ENCODE peak calls at places on chromosomes 7 and 10, in nine cellular contexts. J is fibroblast of lung, O is bronchial epithelial cell, T is tibial artery, E is thoracic aorta, B is suprapubic skin, V is foreskin fibroblast, M is upper lobe of right lung, R is astrocyte of the spinal cord. K is an unnamed sample.

GRCh38 chr7:157347217-157347904 is 10.6 kb downstream of the DNAJB6 start:
- DNase-seq in J (peak; percentile 89), R (peak; percentile 89), V (peak; percentile 67), O (peak; percentile 85), E (peak; percentile 38), M (no peak), T (peak; percentile 89), B (no peak), K (peak; percentile 90)

GRCh38 chr7:149624006-149624405 is 126.4 kb upstream of the ZNF746 start:
- DNase-seq in J (peak; percentile 25), R (peak; percentile 9), O (peak; percentile 30), E (no peak), T (no peak), M (peak; percentile 72), B (peak; percentile 66), V (peak; percentile 52), K (peak; percentile 56)

GRCh38 chr7:64562246-64562620 is 638 bp downstream of the ZNF680 start:
- DNase-seq in E (no peak), M (no peak), T (no peak), J (no peak), O (no peak), V (no peak), B (no peak), R (no peak), K (no peak)

GRCh38 chr10:87913170-87913921 is 49.9 kb downstream of the PTEN start:
- DNase-seq in E (no peak), R (no peak), V (no peak), J (no peak), B (no peak), T (no peak), M (no peak), O (no peak), K (no peak)

GRCh38 chr7:82477733-82478515 is 34.3 kb upstream of the CACNA2D1 start:
- DNase-seq in V (no peak), B (no peak), T (no peak), R (no peak), M (no peak), J (no peak), O (no peak), E (no peak), K (no peak)

GRCh38 chr7:50832744-50833143 is 50.0 kb upstream of the GRB10 start:
- DNase-seq in O (peak; percentile 94), B (no peak), V (peak; percentile 45), R (peak; percentile 93), E (no peak), J (peak; percentile 96), T (no peak), M (no peak), K (peak; percentile 88)

GRCh38 chr10:68049289-68050078 is 25.6 kb downstream of the HERC4 start:
- DNase-seq in J (no peak), E (no peak), M (no peak), V (no peak), T (no peak), R (no peak), O (no peak), B (no peak), K (no peak)

GRCh38 chr10:87639493-87639892 is 20.2 kb upstream of the PAPSS2 start:
- DNase-seq in V (no peak), R (no peak), O (no peak), J (no peak), T (no peak), E (no peak), B (no peak), M (no peak), K (no peak)

GRCh38 chr10:48536226-48536500 is 68.7 kb downstream of the ARHGAP22 start:
- DNase-seq in V (no peak), R (no peak), T (no peak), B (no peak), M (no peak), J (no peak), O (no peak), E (no peak), K (no peak)

GRCh38 chr7:41911792-41912191 is 208.9 kb upstream of the INHBA start:
- DNase-seq in M (no peak), J (peak; percentile 95), E (no peak), R (peak; percentile 71), B (no peak), V (peak; percentile 53), T (no peak), O (peak; percentile 83), K (peak; percentile 76)

GRCh38 chr7:30445770-30446169 is 32.8 kb downstream of the NOD1 start:
- DNase-seq in E (peak; percentile 38), T (peak; percentile 83), J (peak; percentile 36), O (peak; percentile 36), M (peak; percentile 89), V (peak; percentile 54), R (peak; percentile 66), B (peak; percentile 82), K (no peak)
- TF ChIP-seq CTCF in E (no peak), T (peak; percentile 39), J (peak; percentile 61), O (peak; percentile 35), M (peak; percentile 54), V (no peak), R (peak; percentile 37), B (peak; percentile 15), K (no peak)

GRCh38 chr10:43102063-43102828 is 25.4 kb downstream of the RET start:
- DNase-seq in J (no peak), E (no peak), T (no peak), V (no peak), M (no peak), O (no peak), R (no peak), B (no peak), K (no peak)

GRCh38 chr10:43108951-43109350 is 29.3 kb upstream of the CSGALNACT2 start:
- DNase-seq in B (no peak), T (no peak), O (no peak), J (no peak), E (no peak), R (no peak), V (no peak), M (no peak), K (no peak)

GRCh38 chr10:43105119-43105792 is 28.4 kb downstream of the RET start:
- DNase-seq in R (peak; percentile 78), J (peak; percentile 68), M (peak; percentile 89), B (peak; percentile 85), O (peak; percentile 26), V (peak; percentile 91), E (peak; percentile 18), T (peak; percentile 83), K (peak; percentile 68)

GRCh38 chr10:43106256-43107091 is 29.6 kb downstream of the RET start:
- DNase-seq in J (no peak), R (no peak), M (no peak), E (no peak), B (no peak), O (no peak), V (no peak), T (no peak), K (no peak)

GRCh38 chr10:43105793-43106158 is 28.9 kb downstream of the RET start:
- DNase-seq in M (no peak), T (no peak), V (no peak), E (no peak), O (no peak), J (no peak), B (no peak), R (no peak), K (no peak)
- H3K4me3 ChIP-seq in M (no peak overlapping the region), T (no peak overlapping the region), V (peak overlapping the region; percentile 56), E (peak overlapping the region; percentile 81), O (no peak overlapping the region), J (no peak overlapping the region), B (peak overlapping the region; percentile 55), R (no peak overlapping the region), K (no peak overlapping the region)

GRCh38 chr10:99539120-99539519 is 6.4 kb downstream of the NKX2-3 start:
- DNase-seq in R (no peak), V (no peak), M (no peak), O (no peak), B (no peak), E (no peak), J (no peak), T (no peak), K (no peak)

GRCh38 chr10:99537381-99538286 is 4.9 kb downstream of the NKX2-3 start:
- DNase-seq in R (no peak), M (no peak), T (no peak), J (no peak), E (no peak), O (no peak), V (no peak), B (no peak), K (no peak)

GRCh38 chr10:99539820-99540219 is 7.1 kb downstream of the NKX2-3 start:
- DNase-seq in J (no peak), T (no peak), B (no peak), R (no peak), M (no peak), V (no peak), E (no peak), O (no peak), K (no peak)

GRCh38 chr10:99536400-99537254 is 3.9 kb downstream of the NKX2-3 start:
- DNase-seq in J (no peak), B (no peak), R (no peak), T (no peak), M (no peak), V (no peak), E (no peak), O (no peak), K (no peak)

DNA sequence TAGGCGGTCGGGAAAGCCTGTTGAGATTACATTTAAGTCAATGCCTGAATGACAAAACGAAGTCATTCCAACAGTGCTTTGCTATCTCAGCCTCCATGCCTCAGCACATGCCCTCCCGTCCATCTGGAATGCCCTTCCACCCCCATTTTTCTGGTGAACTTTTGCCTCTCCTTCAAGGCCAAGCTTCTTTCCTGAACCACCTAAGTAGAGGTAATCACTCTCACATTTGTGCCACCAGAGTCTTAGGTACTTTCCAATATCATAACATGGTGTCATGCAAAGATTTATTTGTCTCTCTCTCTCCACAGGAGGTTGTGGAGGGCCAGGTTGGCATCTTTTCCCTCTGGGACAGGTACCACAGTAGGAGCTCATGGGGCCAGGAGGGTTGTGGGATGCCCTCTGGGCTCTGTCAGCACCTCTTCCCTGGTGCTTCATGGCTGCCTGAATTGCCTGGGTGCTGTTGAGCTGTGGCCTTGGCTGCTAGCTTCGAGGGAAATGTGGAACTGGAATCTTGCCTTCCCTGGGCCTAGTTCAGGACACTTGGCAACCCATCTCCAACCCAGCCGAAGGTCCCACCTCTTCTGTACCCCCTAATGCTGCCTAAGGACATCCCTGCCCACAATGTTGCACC is 5.7 kb downstream of the NKX2-3 start:
- DNase-seq in T (no peak), R (no peak), J (no peak), M (no peak), E (no peak), V (no peak), B (no peak), O (no peak), K (no peak)
- TF ChIP-seq CTCF in T (no peak), R (no peak), J (no peak), M (no peak), E (no peak), V (no peak), B (no peak), O (no peak), K (no peak)

DNA sequence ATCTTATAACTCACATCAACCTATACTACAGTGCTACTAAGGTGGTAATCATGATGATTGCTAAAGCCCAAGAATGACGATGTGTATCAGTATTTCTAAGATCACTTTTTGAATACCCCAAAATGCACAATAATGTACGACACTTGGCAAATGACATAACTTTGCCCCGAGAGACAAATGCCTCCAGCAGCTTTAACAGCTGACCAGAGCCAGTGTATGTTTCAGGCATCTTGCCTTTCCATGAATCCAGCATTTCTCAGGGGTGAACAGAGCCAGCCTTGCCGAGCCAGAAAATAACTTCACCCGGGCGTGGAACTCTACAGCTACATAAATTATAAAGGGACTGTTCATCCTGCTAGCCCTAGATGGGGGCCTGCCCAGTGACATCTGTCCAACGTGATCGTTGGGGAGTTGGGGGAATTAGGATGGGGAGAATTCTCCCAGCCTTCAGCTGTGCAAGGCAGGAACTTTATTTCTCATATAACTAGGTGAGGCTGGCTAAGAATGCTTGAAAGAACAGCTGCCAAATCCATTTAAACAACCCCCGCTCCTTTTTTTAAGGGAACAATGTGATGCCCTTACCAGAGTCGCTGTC is 1.7 kb downstream of the IGFBP3 start:
- DNase-seq in T (no peak), B (no peak), V (peak; percentile 18), O (no peak), M (no peak), R (no peak), J (no peak), E (no peak), K (no peak)
- H3K4me3 ChIP-seq in T (peak overlapping the region; percentile 64), B (peak overlapping the region; percentile 55), V (peak overlapping the region; percentile 55), O (no peak overlapping the region), M (peak overlapping the region; percentile 49), R (peak overlapping the region; percentile 50), J (no peak overlapping the region), E (peak overlapping the region; percentile 74), K (peak overlapping the region; percentile 8)

K was measured in epithelial cell of esophagus.